ENCODE peak calls at places on chromosome 9, in five cellular contexts. One of them, this sample, is unnamed.
A peak's percentile ranks its signal among the peaks of the same experiment; 100 is the strongest.

GRCh38 chr9:2494571-2494970 is 127.0 kb upstream of the VLDLR start:
- DNase-seq in coronary artery: no peak
- DNase-seq in HTR-8/SVneo: peak; percentile 37
- DNase-seq in activated T-cell treated with anti-CD3 and anti-CD28 coated beads, Interleukin-2, amount 50 U/mL, for 72 hours: no peak
- DNase-seq in adipocyte: peak; percentile 76
- DNase-seq in this sample: no peak

GRCh38 chr9:105264380-105264779 is 19.9 kb downstream of the SLC44A1 start:
- DNase-seq in adipocyte: no peak
- DNase-seq in coronary artery: no peak
- DNase-seq in activated T-cell treated with anti-CD3 and anti-CD28 coated beads, Interleukin-2, amount 50 U/mL, for 72 hours: no peak
- DNase-seq in HTR-8/SVneo: no peak
- DNase-seq in this sample: no peak

GRCh38 chr9:84293001-84293798 is 47.4 kb downstream of the SLC28A3 start:
- DNase-seq in coronary artery: no peak
- DNase-seq in adipocyte: no peak
- DNase-seq in HTR-8/SVneo: no peak
- DNase-seq in activated T-cell treated with anti-CD3 and anti-CD28 coated beads, Interleukin-2, amount 50 U/mL, for 72 hours: peak; percentile 6
- DNase-seq in this sample: no peak

GRCh38 chr9:135343733-135344522 is 135.7 kb upstream of the PPP1R26 start:
- DNase-seq in adipocyte: peak; percentile 63
- DNase-seq in activated T-cell treated with anti-CD3 and anti-CD28 coated beads, Interleukin-2, amount 50 U/mL, for 72 hours: peak; percentile 57
- DNase-seq in coronary artery: no peak
- DNase-seq in HTR-8/SVneo: peak; percentile 66
- DNase-seq in this sample: peak; percentile 5

GRCh38 chr9:33187519-33188218 is 20.5 kb upstream of the B4GALT1 start:
- DNase-seq in HTR-8/SVneo: no peak
- DNase-seq in activated T-cell treated with anti-CD3 and anti-CD28 coated beads, Interleukin-2, amount 50 U/mL, for 72 hours: no peak
- DNase-seq in coronary artery: no peak
- DNase-seq in adipocyte: peak; percentile 83
- DNase-seq in this sample: peak; percentile 72

GRCh38 chr9:16704489-16705111 is 165.9 kb downstream of the BNC2 start:
- DNase-seq in activated T-cell treated with anti-CD3 and anti-CD28 coated beads, Interleukin-2, amount 50 U/mL, for 72 hours: no peak
- DNase-seq in adipocyte: peak; percentile 79
- DNase-seq in HTR-8/SVneo: no peak
- DNase-seq in coronary artery: peak; percentile 79
- DNase-seq in this sample: peak; percentile 72

GRCh38 chr9:127955294-127956015 is 17.8 kb upstream of the DPM2 start:
- DNase-seq in HTR-8/SVneo: no peak
- DNase-seq in coronary artery: no peak
- DNase-seq in adipocyte: no peak
- DNase-seq in activated T-cell treated with anti-CD3 and anti-CD28 coated beads, Interleukin-2, amount 50 U/mL, for 72 hours: peak; percentile 90
- DNase-seq in this sample: no peak

GRCh38 chr9:129624168-129624759 is 1.7 kb upstream of the NTMT1 start:
- DNase-seq in activated T-cell treated with anti-CD3 and anti-CD28 coated beads, Interleukin-2, amount 50 U/mL, for 72 hours: peak; percentile 78
- DNase-seq in adipocyte: peak; percentile 87
- DNase-seq in HTR-8/SVneo: peak; percentile 48
- DNase-seq in coronary artery: no peak
- DNase-seq in this sample: no peak

GRCh38 chr9:133195029-133195428 is 14.0 kb downstream of the OBP2B start:
- DNase-seq in activated T-cell treated with anti-CD3 and anti-CD28 coated beads, Interleukin-2, amount 50 U/mL, for 72 hours: no peak
- DNase-seq in HTR-8/SVneo: no peak
- DNase-seq in adipocyte: no peak
- DNase-seq in coronary artery: no peak
- DNase-seq in this sample: no peak

GRCh38 chr9:129777769-129778130 is 24.9 kb upstream of the PTGES start:
- DNase-seq in activated T-cell treated with anti-CD3 and anti-CD28 coated beads, Interleukin-2, amount 50 U/mL, for 72 hours: no peak
- DNase-seq in coronary artery: no peak
- DNase-seq in HTR-8/SVneo: no peak
- DNase-seq in adipocyte: no peak
- DNase-seq in this sample: no peak

GRCh38 chr9:128912270-128912853 is 8.4 kb upstream of the PHYHD1 start:
- DNase-seq in adipocyte: peak; percentile 67
- DNase-seq in activated T-cell treated with anti-CD3 and anti-CD28 coated beads, Interleukin-2, amount 50 U/mL, for 72 hours: no peak
- DNase-seq in coronary artery: no peak
- DNase-seq in HTR-8/SVneo: peak; percentile 66
- DNase-seq in this sample: peak; percentile 44

GRCh38 chr9:125681657-125682056 is 25.4 kb downstream of the MAPKAP1 start:
- DNase-seq in coronary artery: no peak
- DNase-seq in activated T-cell treated with anti-CD3 and anti-CD28 coated beads, Interleukin-2, amount 50 U/mL, for 72 hours: no peak
- DNase-seq in HTR-8/SVneo: no peak
- DNase-seq in adipocyte: no peak
- DNase-seq in this sample: no peak

GRCh38 chr9:4706971-4707622 is 27.7 kb downstream of the CDC37L1 start:
- DNase-seq in activated T-cell treated with anti-CD3 and anti-CD28 coated beads, Interleukin-2, amount 50 U/mL, for 72 hours: no peak
- DNase-seq in coronary artery: no peak
- DNase-seq in HTR-8/SVneo: no peak
- DNase-seq in adipocyte: no peak
- DNase-seq in this sample: no peak

GRCh38 chr9:95822583-95823431 is 52.7 kb upstream of the ERCC6L2 start:
- DNase-seq in HTR-8/SVneo: peak; percentile 61
- DNase-seq in activated T-cell treated with anti-CD3 and anti-CD28 coated beads, Interleukin-2, amount 50 U/mL, for 72 hours: peak; percentile 63
- DNase-seq in adipocyte: peak; percentile 74
- DNase-seq in coronary artery: no peak
- DNase-seq in this sample: peak; percentile 73

GRCh38 chr9:5122542-5122941 is 62.9 kb downstream of the INSL6 start:
- DNase-seq in adipocyte: no peak
- DNase-seq in activated T-cell treated with anti-CD3 and anti-CD28 coated beads, Interleukin-2, amount 50 U/mL, for 72 hours: no peak
- DNase-seq in coronary artery: no peak
- DNase-seq in HTR-8/SVneo: no peak
- DNase-seq in this sample: no peak

GRCh38 chr9:137731216-137731946 is 112.6 kb downstream of the EHMT1 start:
- DNase-seq in HTR-8/SVneo: no peak
- DNase-seq in coronary artery: no peak
- DNase-seq in activated T-cell treated with anti-CD3 and anti-CD28 coated beads, Interleukin-2, amount 50 U/mL, for 72 hours: no peak
- DNase-seq in adipocyte: no peak
- DNase-seq in this sample: no peak

GRCh38 chr9:77422969-77423368 is 225.2 kb downstream of the GNA14 start:
- DNase-seq in coronary artery: no peak
- DNase-seq in HTR-8/SVneo: no peak
- DNase-seq in activated T-cell treated with anti-CD3 and anti-CD28 coated beads, Interleukin-2, amount 50 U/mL, for 72 hours: no peak
- DNase-seq in adipocyte: no peak
- DNase-seq in this sample: no peak

GRCh38 chr9:93566408-93567270 is 9.7 kb upstream of the PHF2 start:
- DNase-seq in HTR-8/SVneo: peak; percentile 95
- DNase-seq in coronary artery: peak; percentile 97
- DNase-seq in activated T-cell treated with anti-CD3 and anti-CD28 coated beads, Interleukin-2, amount 50 U/mL, for 72 hours: peak; percentile 99
- DNase-seq in adipocyte: peak; percentile 99
- DNase-seq in this sample: peak; percentile 94

GRCh38 chr9:113452206-113452605 is 11.3 kb upstream of the RGS3 start:
- DNase-seq in adipocyte: no peak
- DNase-seq in HTR-8/SVneo: no peak
- DNase-seq in coronary artery: no peak
- DNase-seq in activated T-cell treated with anti-CD3 and anti-CD28 coated beads, Interleukin-2, amount 50 U/mL, for 72 hours: no peak
- DNase-seq in this sample: no peak

GRCh38 chr9:124800306-124801259 is 23.6 kb downstream of the OLFML2A start:
- DNase-seq in activated T-cell treated with anti-CD3 and anti-CD28 coated beads, Interleukin-2, amount 50 U/mL, for 72 hours: no peak
- DNase-seq in adipocyte: no peak
- DNase-seq in HTR-8/SVneo: no peak
- DNase-seq in coronary artery: no peak
- DNase-seq in this sample: no peak

GRCh38 chr9:86854898-86855523 is 92.3 kb downstream of the GAS1 start:
- DNase-seq in HTR-8/SVneo: peak; percentile 11
- DNase-seq in coronary artery: no peak
- DNase-seq in adipocyte: peak; percentile 85
- DNase-seq in activated T-cell treated with anti-CD3 and anti-CD28 coated beads, Interleukin-2, amount 50 U/mL, for 72 hours: no peak
- DNase-seq in this sample: peak; percentile 96

GRCh38 chr9:121631978-121632418 is 19.4 kb upstream of the DAB2IP start:
- DNase-seq in adipocyte: no peak
- DNase-seq in coronary artery: no peak
- DNase-seq in activated T-cell treated with anti-CD3 and anti-CD28 coated beads, Interleukin-2, amount 50 U/mL, for 72 hours: no peak
- DNase-seq in HTR-8/SVneo: no peak
- DNase-seq in this sample: no peak

GRCh38 chr9:137426018-137426681 is 3.0 kb downstream of the NOXA1 start:
- DNase-seq in HTR-8/SVneo: no peak
- DNase-seq in adipocyte: no peak
- DNase-seq in coronary artery: no peak
- DNase-seq in activated T-cell treated with anti-CD3 and anti-CD28 coated beads, Interleukin-2, amount 50 U/mL, for 72 hours: no peak
- DNase-seq in this sample: no peak

GRCh38 chr9:83596899-83597504 is 25.9 kb upstream of the IDNK start:
- DNase-seq in coronary artery: no peak
- DNase-seq in adipocyte: peak; percentile 53
- DNase-seq in HTR-8/SVneo: peak; percentile 25
- DNase-seq in activated T-cell treated with anti-CD3 and anti-CD28 coated beads, Interleukin-2, amount 50 U/mL, for 72 hours: peak; percentile 54
- DNase-seq in this sample: peak; percentile 5

GRCh38 chr9:71928376-71928775 is 16.9 kb downstream of the C9orf85 start:
- DNase-seq in adipocyte: no peak
- DNase-seq in coronary artery: no peak
- DNase-seq in HTR-8/SVneo: no peak
- DNase-seq in activated T-cell treated with anti-CD3 and anti-CD28 coated beads, Interleukin-2, amount 50 U/mL, for 72 hours: no peak
- DNase-seq in this sample: no peak

GRCh38 chr9:75616841-75617566 is 273.5 kb upstream of the PCSK5 start:
- DNase-seq in adipocyte: no peak
- DNase-seq in activated T-cell treated with anti-CD3 and anti-CD28 coated beads, Interleukin-2, amount 50 U/mL, for 72 hours: no peak
- DNase-seq in coronary artery: no peak
- DNase-seq in HTR-8/SVneo: no peak
- DNase-seq in this sample: no peak

GRCh38 chr9:14992516-14992915 is 82.3 kb upstream of the FREM1 start:
- DNase-seq in coronary artery: no peak
- DNase-seq in activated T-cell treated with anti-CD3 and anti-CD28 coated beads, Interleukin-2, amount 50 U/mL, for 72 hours: no peak
- DNase-seq in adipocyte: no peak
- DNase-seq in HTR-8/SVneo: no peak
- DNase-seq in this sample: no peak

GRCh38 chr9:93132946-93133640 is 958 bp downstream of the NINJ1 start:
- DNase-seq in coronary artery: peak; percentile 83
- DNase-seq in activated T-cell treated with anti-CD3 and anti-CD28 coated beads, Interleukin-2, amount 50 U/mL, for 72 hours: no peak
- DNase-seq in HTR-8/SVneo: no peak
- DNase-seq in adipocyte: peak; percentile 55
- DNase-seq in this sample: no peak

GRCh38 chr9:123081824-123082223 is 48.4 kb downstream of the GPR21 start:
- DNase-seq in activated T-cell treated with anti-CD3 and anti-CD28 coated beads, Interleukin-2, amount 50 U/mL, for 72 hours: no peak
- DNase-seq in coronary artery: no peak
- DNase-seq in adipocyte: peak; percentile 80
- DNase-seq in HTR-8/SVneo: no peak
- DNase-seq in this sample: peak; percentile 33

This sample was measured in fibroblast of the conjunctiva.